ENCODE peak calls at places on chromosomes 6 and 20, in seven cellular contexts. Y is transverse colon, X is body of pancreas, F is kidney epithelial cell, Q is AG09319, G is esophagus squamous epithelium, U is H9. S is an unnamed sample.

GRCh38 chr6:17151888-17152287 is 50.0 kb downstream of the STMND1 start:
- DNase-seq in Q (no peak), G (no peak), Y (no peak), F (no peak), X (no peak), U (no peak), S (no peak)

GRCh38 chr6:154156135-154156948 is 117.3 kb downstream of the OPRM1 start:
- DNase-seq in U (peak; percentile 83), F (no peak), Q (no peak), Y (peak; percentile 47), X (peak; percentile 45), G (no peak), S (no peak)

GRCh38 chr6:37878150-37878710 is 58.7 kb downstream of the ZFAND3 start:
- DNase-seq in X (peak; percentile 11), F (no peak), Q (no peak), U (no peak), G (no peak), Y (no peak), S (no peak)

GRCh38 chr6:16635810-16636602 is 125.3 kb downstream of the ATXN1 start:
- DNase-seq in Q (no peak), Y (peak; percentile 15), U (peak; percentile 48), F (peak; percentile 93), G (no peak), X (peak; percentile 20), S (no peak)

GRCh38 chr6:106180208-106180607 is 94.1 kb downstream of the PRDM1 start:
- DNase-seq in X (no peak), G (no peak), Q (no peak), F (no peak), Y (peak; percentile 28), U (no peak), S (no peak)

GRCh38 chr20:46051556-46052323 is 22.7 kb downstream of the SLC12A5 start:
- DNase-seq in G (no peak), Q (no peak), X (no peak), Y (no peak), U (no peak), F (no peak), S (no peak)

GRCh38 chr6:52890018-52890417 is 19.5 kb downstream of the GSTA3 start:
- DNase-seq in Q (no peak), U (no peak), G (no peak), F (no peak), Y (no peak), X (no peak), S (no peak)

GRCh38 chr6:111480988-111481830 is 1.8 kb downstream of the REV3L start:
- DNase-seq in F (no peak), Y (no peak), Q (no peak), X (no peak), U (no peak), G (no peak), S (no peak)

GRCh38 chr6:165767228-165767627 is 104.2 kb upstream of the PDE10A start:
- DNase-seq in F (no peak), X (no peak), U (no peak), G (no peak), Q (no peak), Y (no peak), S (no peak)

GRCh38 chr6:41716516-41717446 is 18.6 kb downstream of the TFEB start:
- DNase-seq in X (peak; percentile 23), Q (no peak), U (no peak), G (no peak), F (no peak), Y (peak; percentile 10), S (no peak)

GRCh38 chr6:121932071-121933009 is 467.1 kb upstream of the HSF2 start:
- DNase-seq in G (no peak), X (no peak), F (peak; percentile 50), Y (no peak), Q (peak; percentile 92), U (peak; percentile 93), S (peak; percentile 56)

GRCh38 chr6:107981695-107982094 is 23.7 kb upstream of the SEC63 start:
- DNase-seq in Y (no peak), U (no peak), F (no peak), Q (no peak), X (no peak), G (no peak), S (no peak)

GRCh38 chr6:136737343-136738177 is 54.7 kb downstream of the MAP3K5 start:
- DNase-seq in Q (peak; percentile 57), U (no peak), X (peak; percentile 50), F (no peak), G (no peak), Y (no peak), S (no peak)

GRCh38 chr20:33372993-33373441 is 28.3 kb downstream of the CDK5RAP1 start:
- DNase-seq in Q (peak; percentile 2), X (no peak), F (no peak), Y (no peak), U (no peak), G (no peak), S (peak; percentile 39)

GRCh38 chr6:108795814-108796213 is 52.4 kb upstream of the ARMC2 start:
- DNase-seq in G (no peak), Y (no peak), X (no peak), U (no peak), F (no peak), Q (no peak), S (no peak)

DNA sequence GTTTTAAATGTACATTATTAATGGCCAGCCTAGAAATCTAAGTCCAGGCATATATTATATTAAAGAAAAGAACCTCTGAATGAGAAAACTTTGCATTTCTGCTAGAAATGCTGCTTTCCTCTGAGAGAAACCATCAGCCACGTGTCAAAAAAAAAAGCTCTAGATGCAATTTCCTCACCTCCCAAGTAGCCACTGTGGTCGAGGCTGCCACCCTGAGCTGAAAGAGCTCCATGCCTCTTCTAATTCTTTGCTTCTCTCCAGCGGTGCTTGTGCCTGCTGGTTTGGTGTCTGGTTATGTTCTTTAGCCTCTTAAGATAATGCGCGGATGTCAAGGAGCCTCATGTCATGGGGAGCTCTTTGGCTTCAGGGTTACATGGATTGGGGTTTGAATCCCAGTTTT is 316.0 kb downstream of the TFAP2C start:
- DNase-seq in X (peak; percentile 50), F (no peak), Y (no peak), Q (peak; percentile 11), U (no peak), G (no peak), S (no peak)
- TF ChIP-seq CTCF in X (peak; percentile 44), F (no peak), Y (no peak), Q (peak; percentile 36), U (no peak), G (no peak), S (no peak)

DNA sequence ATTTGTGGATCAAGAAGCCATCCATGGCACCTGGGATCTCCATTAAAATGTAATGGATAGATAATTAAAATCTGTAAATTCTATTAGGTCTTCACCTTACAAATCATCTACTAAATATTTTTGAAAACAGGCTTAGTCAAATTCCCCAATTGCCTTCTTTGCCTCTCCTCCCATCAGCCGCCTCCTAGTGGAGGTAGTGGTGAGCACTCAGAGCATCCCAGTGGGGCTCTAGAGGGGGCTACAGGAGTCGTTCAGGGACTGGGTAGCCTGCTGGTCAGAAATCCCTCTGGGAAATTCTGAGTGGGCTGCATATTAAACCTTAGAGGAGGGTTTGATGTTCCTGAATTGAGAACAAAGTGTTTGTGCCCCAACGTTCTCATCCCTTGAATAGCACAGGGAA is 20.8 kb upstream of the PAX1 start:
- DNase-seq in F (no peak), G (no peak), U (peak; percentile 66), Y (no peak), X (no peak), Q (no peak), S (no peak)
- TF ChIP-seq CTCF in F (no peak), G (no peak), U (peak; percentile 71), Y (no peak), X (no peak), Q (no peak), S (no peak)

GRCh38 chr6:723540-723939 is 30.6 kb upstream of the EXOC2 start:
- DNase-seq in Y (no peak), F (no peak), Q (no peak), X (no peak), U (no peak), G (no peak), S (no peak)
- TF ChIP-seq CTCF in Y (no peak), F (no peak), Q (no peak), X (no peak), U (peak; percentile 46), G (no peak), S (no peak)

GRCh38 chr6:126174697-126175096 is 165.2 kb upstream of the CENPW start:
- DNase-seq in F (no peak), X (no peak), U (no peak), Q (no peak), Y (no peak), G (no peak), S (no peak)

GRCh38 chr6:126172151-126172550 is 167.8 kb upstream of the CENPW start:
- DNase-seq in U (no peak), Q (no peak), X (no peak), G (no peak), Y (no peak), F (no peak), S (no peak)

GRCh38 chr6:126180585-126180984 is 159.3 kb upstream of the CENPW start:
- DNase-seq in Y (no peak), Q (peak; percentile 20), G (no peak), F (peak; percentile 98), X (no peak), U (no peak), S (no peak)

GRCh38 chr6:126175251-126175650 is 164.7 kb upstream of the CENPW start:
- DNase-seq in Y (no peak), G (no peak), X (no peak), F (no peak), Q (no peak), U (no peak), S (no peak)

GRCh38 chr6:126176266-126176665 is 163.6 kb upstream of the CENPW start:
- DNase-seq in Y (no peak), Q (no peak), F (no peak), U (no peak), X (no peak), G (no peak), S (no peak)
- TF ChIP-seq CTCF in Y (no peak), Q (peak; percentile 8), F (peak; percentile 41), U (peak; percentile 62), X (no peak), G (no peak), S (no peak)

S was measured in lower leg skin.